ENCODE peak calls at places on chromosomes 2 and 18, in four cellular contexts. Q is HCT116, U is prostate gland, G is IMR-90. N is an unnamed sample.

GRCh38 chr2:109324859-109325258 is 195.9 kb downstream of the SH3RF3 start:
- DNase-seq in Q (no peak), G (peak; percentile 95), U (peak; percentile 53), N (peak; percentile 79)

GRCh38 chr2:105521176-105521575 is 122.3 kb upstream of the FHL2 start:
- DNase-seq in G (peak; percentile 15), Q (no peak), U (no peak), N (no peak)

GRCh38 chr2:54683596-54683995 is 39.9 kb upstream of the EML6 start:
- DNase-seq in Q (no peak), U (no peak), G (no peak), N (no peak)

GRCh38 chr2:137467246-137467862 is 496.9 kb upstream of the HNMT start:
- DNase-seq in Q (no peak), U (peak; percentile 9), G (no peak), N (peak; percentile 8)

GRCh38 chr18:48740068-48740440 is 201.2 kb downstream of the CTIF start:
- DNase-seq in U (no peak), Q (no peak), G (no peak), N (no peak)

GRCh38 chr2:196431957-196432356 is 207.6 kb upstream of the CCDC150 start:
- DNase-seq in U (no peak), G (peak; percentile 20), Q (peak; percentile 32), N (no peak)

GRCh38 chr2:232875256-232876070 is 5.4 kb downstream of the SNORC start:
- DNase-seq in G (no peak), U (no peak), Q (no peak), N (no peak)

GRCh38 chr2:176931588-176932563 is 280.7 kb upstream of the HNRNPA3 start:
- DNase-seq in U (no peak), G (no peak), Q (peak; percentile 41), N (no peak)

GRCh38 chr18:12062974-12063373 is 30.7 kb upstream of the ANKRD62 start:
- DNase-seq in U (no peak), G (no peak), Q (no peak), N (no peak)

GRCh38 chr18:7370812-7371211 is 139.9 kb downstream of the LRRC30 start:
- DNase-seq in G (no peak), Q (no peak), U (peak; percentile 18), N (peak; percentile 90)

GRCh38 chr18:8847066-8847755 is 141.9 kb downstream of the MTCL1 start:
- DNase-seq in Q (no peak), G (peak; percentile 70), U (no peak), N (no peak)

GRCh38 chr2:167140767-167141166 is 252.5 kb downstream of the XIRP2 start:
- DNase-seq in U (no peak), Q (peak; percentile 71), G (peak; percentile 100), N (no peak)

GRCh38 chr18:51569561-51569960 is 372.1 kb upstream of the MEX3C start:
- DNase-seq in Q (no peak), G (no peak), U (no peak), N (no peak)

GRCh38 chr18:23730850-23731249 is 41.6 kb downstream of the LAMA3 start:
- DNase-seq in Q (no peak), G (no peak), U (no peak), N (no peak)

GRCh38 chr2:69767034-69767433 is 25.1 kb downstream of the ANXA4 start:
- DNase-seq in Q (no peak), U (no peak), G (peak; percentile 92), N (no peak)

GRCh38 chr2:47508641-47509040 is 105.7 kb downstream of the MSH2 start:
- DNase-seq in U (no peak), G (no peak), Q (no peak), N (no peak)

GRCh38 chr18:58624011-58624410 is 4.9 kb downstream of the ALPK2 start:
- DNase-seq in Q (no peak), U (no peak), G (no peak), N (peak; percentile 56)

GRCh38 chr2:38409136-38409903 is 32.2 kb upstream of the ATL2 start:
- DNase-seq in Q (no peak), U (peak; percentile 92), G (no peak), N (no peak)

GRCh38 chr2:66364495-66364992 is 70.4 kb upstream of the MEIS1 start:
- DNase-seq in G (peak; percentile 53), Q (no peak), U (peak; percentile 23), N (peak; percentile 6)

GRCh38 chr2:30208453-30208852 is 22.9 kb upstream of the LBH start:
- DNase-seq in U (peak; percentile 62), G (peak; percentile 82), Q (peak; percentile 47), N (peak; percentile 73)

GRCh38 chr2:11551569-11552259 is 17.9 kb downstream of the GREB1 start:
- DNase-seq in Q (no peak), G (no peak), U (no peak), N (no peak)

GRCh38 chr2:128271891-128272585 is 46.6 kb downstream of the HS6ST1 start:
- DNase-seq in Q (no peak), G (no peak), U (no peak), N (no peak)

GRCh38 chr2:25369876-25370275 is 28.2 kb upstream of the DNMT3A start:
- DNase-seq in G (no peak), Q (no peak), U (no peak), N (no peak)

GRCh38 chr2:37005118-37005868 is 39.0 kb upstream of the STRN start:
- DNase-seq in U (no peak), Q (no peak), G (peak; percentile 23), N (no peak)

GRCh38 chr2:68018727-68019126 is 44.1 kb downstream of the C1D start:
- DNase-seq in U (no peak), G (peak; percentile 31), Q (no peak), N (no peak)

GRCh38 chr2:241050624-241051577 is 51.2 kb downstream of the MTERF4 start:
- DNase-seq in U (peak; percentile 3), Q (no peak), G (no peak), N (no peak)

GRCh38 chr2:240140920-240141319 is 462 bp upstream of the OTOS start:
- DNase-seq in Q (no peak), G (no peak), U (no peak), N (no peak)

GRCh38 chr2:157331696-157332095 is 6.1 kb upstream of the ERMN start:
- DNase-seq in G (no peak), U (no peak), Q (no peak), N (no peak)

GRCh38 chr2:106193491-106193976 is 567 bp downstream of the UXS1 start:
- DNase-seq in Q (no peak), G (no peak), U (peak; percentile 33), N (peak; percentile 28)

GRCh38 chr2:215511454-215512346 is 75.8 kb upstream of the FN1 start:
- DNase-seq in U (no peak), Q (no peak), G (no peak), N (no peak)

GRCh38 chr18:6843308-6843707 is 113.8 kb downstream of the ARHGAP28 start:
- DNase-seq in U (no peak), Q (no peak), G (no peak), N (no peak)

GRCh38 chr2:227163445-227163997 is 484 bp downstream of the COL4A4 start:
- DNase-seq in G (no peak), Q (no peak), U (no peak), N (peak; percentile 15)

GRCh38 chr2:64383881-64384280 is 70.1 kb upstream of the LGALSL start:
- DNase-seq in U (no peak), G (no peak), Q (no peak), N (no peak)

GRCh38 chr18:9562584-9562983 is 51.8 kb downstream of the PPP4R1 start:
- DNase-seq in G (peak; percentile 11), Q (no peak), U (no peak), N (no peak)

GRCh38 chr18:79556829-79557585 is 122.6 kb upstream of the CTDP1 start:
- DNase-seq in G (no peak), U (no peak), Q (no peak), N (no peak)

GRCh38 chr2:231494669-231495068 is 30.4 kb upstream of the NCL start:
- DNase-seq in G (no peak), Q (no peak), U (no peak), N (no peak)

GRCh38 chr2:121239969-121240368 is 45.0 kb downstream of the TFCP2L1 start:
- DNase-seq in Q (no peak), U (no peak), G (no peak), N (no peak)

GRCh38 chr2:85584857-85585780 is 888 bp downstream of the VAMP5 start:
- DNase-seq in U (peak; percentile 56), G (peak; percentile 63), Q (no peak), N (peak; percentile 55)

GRCh38 chr2:168247341-168248305 is at the start of gene STK39:
- DNase-seq in U (peak; percentile 74), Q (peak; percentile 45), G (peak; percentile 73), N (peak; percentile 92)
- TF ChIP-seq POLR2A in U (no peak), Q (no peak), G (no peak), N (peak; percentile 29)

GRCh38 chr2:115542331-115542730 is 1099.9 kb downstream of the DPP10 start:
- DNase-seq in Q (no peak), U (no peak), G (no peak), N (no peak)
- TF ChIP-seq POLR2A in Q (no peak), U (no peak), G (no peak), N (no peak)

DNA sequence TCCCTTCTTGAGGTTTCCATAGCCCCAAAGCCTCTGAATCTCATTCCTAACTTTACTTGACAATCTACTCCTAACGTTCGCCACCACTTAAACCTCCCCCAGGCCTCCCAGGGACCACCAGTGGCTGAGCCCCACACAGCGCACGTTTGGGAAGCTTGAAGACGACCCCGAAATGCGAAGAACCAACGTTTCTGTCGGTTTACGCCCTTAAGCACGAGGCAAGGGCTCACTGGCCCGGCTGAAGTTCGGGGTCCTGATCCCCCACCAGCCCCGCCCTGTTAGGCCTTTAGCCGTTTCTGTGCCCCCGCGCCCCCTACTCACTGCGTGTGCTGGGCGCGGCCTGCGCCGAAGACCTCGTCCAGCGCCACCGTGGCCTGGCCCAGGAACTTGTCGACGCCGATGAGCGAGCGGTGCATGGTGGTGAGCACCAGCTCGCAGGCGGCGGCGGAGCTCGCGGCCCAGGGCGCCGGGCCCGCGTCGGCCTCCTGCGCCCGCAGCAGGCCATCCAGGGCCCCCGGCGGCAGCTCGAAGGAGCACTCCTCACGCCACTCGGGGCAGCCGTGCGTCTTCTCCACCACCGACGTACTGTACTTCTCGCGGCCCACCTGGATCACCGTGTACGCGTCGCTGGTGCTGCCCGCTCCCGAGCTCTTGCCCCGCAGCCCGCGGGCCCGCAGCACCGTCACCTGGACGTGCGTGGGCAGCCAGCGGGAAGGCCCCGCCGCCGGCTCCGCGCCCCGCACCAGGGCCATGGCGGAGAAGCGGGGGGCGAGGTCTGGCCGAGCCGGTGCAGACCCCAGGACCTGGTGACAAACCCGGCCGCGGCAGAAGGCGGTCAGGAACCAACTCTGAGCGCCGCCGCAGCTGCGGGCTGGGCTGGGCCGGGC is 479 bp downstream of the RAB11FIP5 start:
- DNase-seq in U (no peak), Q (peak; percentile 12), G (peak; percentile 49), N (peak; percentile 44)
- TF ChIP-seq POLR2A in U (peak; percentile 62), Q (no peak), G (no peak), N (no peak)

GRCh38 chr2:127064642-127065250 is 42.2 kb downstream of the BIN1 start:
- DNase-seq in U (peak; percentile 54), G (peak; percentile 97), Q (peak; percentile 87), N (peak; percentile 84)
- TF ChIP-seq POLR2A in U (no peak), G (peak; percentile 62), Q (no peak), N (no peak)